ENCODE peak calls at places on chromosomes 6 and 20, in four cellular contexts. One of them, this sample, is unnamed.

GRCh38 chr6:39899540-39900295 is 34.5 kb downstream of the MOCS1 start:
- DNase-seq in left lung: no peak
- DNase-seq in tibial nerve: no peak
- DNase-seq in NCI-H2081 treated with DMSO at 0.1 percent for 48 hours: no peak
- DNase-seq in this sample: no peak

GRCh38 chr20:45034436-45034835 is 66.5 kb downstream of the KCNS1 start:
- DNase-seq in tibial nerve: no peak
- DNase-seq in NCI-H2081 treated with DMSO at 0.1 percent for 48 hours: no peak
- DNase-seq in left lung: no peak
- DNase-seq in this sample: no peak

GRCh38 chr6:156316613-156317012 is 460.6 kb upstream of the ARID1B start:
- DNase-seq in left lung: no peak
- DNase-seq in tibial nerve: no peak
- DNase-seq in NCI-H2081 treated with DMSO at 0.1 percent for 48 hours: no peak
- DNase-seq in this sample: no peak

GRCh38 chr6:129500958-129501381 is 209.0 kb downstream of the ARHGAP18 start:
- DNase-seq in tibial nerve: no peak
- DNase-seq in NCI-H2081 treated with DMSO at 0.1 percent for 48 hours: no peak
- DNase-seq in left lung: no peak
- DNase-seq in this sample: no peak

GRCh38 chr6:35078896-35079295 is 62.2 kb downstream of the TCP11 start:
- DNase-seq in left lung: no peak
- DNase-seq in NCI-H2081 treated with DMSO at 0.1 percent for 48 hours: no peak
- DNase-seq in tibial nerve: no peak
- DNase-seq in this sample: no peak

GRCh38 chr6:14882394-14883073 is 363.3 kb upstream of the JARID2 start:
- DNase-seq in NCI-H2081 treated with DMSO at 0.1 percent for 48 hours: no peak
- DNase-seq in tibial nerve: no peak
- DNase-seq in left lung: no peak
- DNase-seq in this sample: no peak

GRCh38 chr20:62893700-62894099 is 32.1 kb upstream of the TCFL5 start:
- DNase-seq in left lung: no peak
- DNase-seq in tibial nerve: no peak
- DNase-seq in NCI-H2081 treated with DMSO at 0.1 percent for 48 hours: no peak
- DNase-seq in this sample: no peak

GRCh38 chr6:52417675-52418111 is 2.4 kb upstream of the EFHC1 start:
- DNase-seq in NCI-H2081 treated with DMSO at 0.1 percent for 48 hours: no peak
- DNase-seq in tibial nerve: no peak
- DNase-seq in left lung: no peak
- DNase-seq in this sample: no peak

GRCh38 chr20:16615199-16615598 is 42.0 kb upstream of the KIF16B start:
- DNase-seq in NCI-H2081 treated with DMSO at 0.1 percent for 48 hours: no peak
- DNase-seq in left lung: no peak
- DNase-seq in tibial nerve: no peak
- DNase-seq in this sample: no peak

GRCh38 chr20:15708984-15709598 is 864.2 kb downstream of the KIF16B start:
- DNase-seq in tibial nerve: peak
- DNase-seq in left lung: no peak
- DNase-seq in NCI-H2081 treated with DMSO at 0.1 percent for 48 hours: no peak
- DNase-seq in this sample: no peak

GRCh38 chr6:21281366-21281765 is 312.2 kb upstream of the SOX4 start:
- DNase-seq in NCI-H2081 treated with DMSO at 0.1 percent for 48 hours: no peak
- DNase-seq in left lung: no peak
- DNase-seq in tibial nerve: no peak
- DNase-seq in this sample: no peak

GRCh38 chr6:88566746-88567534 is 396.5 kb downstream of the RNGTT start:
- DNase-seq in NCI-H2081 treated with DMSO at 0.1 percent for 48 hours: no peak
- DNase-seq in tibial nerve: no peak
- DNase-seq in left lung: no peak
- DNase-seq in this sample: no peak

GRCh38 chr20:52179331-52180166 is 12.0 kb downstream of the ZFP64 start:
- DNase-seq in left lung: no peak
- DNase-seq in NCI-H2081 treated with DMSO at 0.1 percent for 48 hours: no peak
- DNase-seq in tibial nerve: no peak
- DNase-seq in this sample: no peak

GRCh38 chr6:15572296-15573016 is 90.4 kb downstream of the DTNBP1 start:
- DNase-seq in NCI-H2081 treated with DMSO at 0.1 percent for 48 hours: no peak
- DNase-seq in tibial nerve: no peak
- DNase-seq in left lung: no peak
- DNase-seq in this sample: no peak

GRCh38 chr6:158026054-158026900 is 44.6 kb downstream of the SYNJ2 start:
- DNase-seq in NCI-H2081 treated with DMSO at 0.1 percent for 48 hours: peak
- DNase-seq in left lung: peak
- DNase-seq in tibial nerve: peak
- DNase-seq in this sample: no peak

GRCh38 chr20:11387189-11387754 is 530.4 kb upstream of the BTBD3 start:
- DNase-seq in NCI-H2081 treated with DMSO at 0.1 percent for 48 hours: no peak
- DNase-seq in tibial nerve: no peak
- DNase-seq in left lung: no peak
- DNase-seq in this sample: no peak

GRCh38 chr20:44041001-44041400 is 126.3 kb downstream of the TOX2 start:
- DNase-seq in NCI-H2081 treated with DMSO at 0.1 percent for 48 hours: no peak
- DNase-seq in tibial nerve: no peak
- DNase-seq in left lung: no peak
- DNase-seq in this sample: no peak

GRCh38 chr6:97059473-97059872 is 134.9 kb downstream of the KLHL32 start:
- DNase-seq in left lung: no peak
- DNase-seq in tibial nerve: no peak
- DNase-seq in NCI-H2081 treated with DMSO at 0.1 percent for 48 hours: no peak
- DNase-seq in this sample: no peak

GRCh38 chr6:56368484-56368883 is 121.1 kb upstream of the COL21A1 start:
- DNase-seq in tibial nerve: no peak
- DNase-seq in NCI-H2081 treated with DMSO at 0.1 percent for 48 hours: no peak
- DNase-seq in left lung: no peak
- DNase-seq in this sample: no peak

GRCh38 chr6:3517350-3517749 is 60.5 kb upstream of the SLC22A23 start:
- DNase-seq in tibial nerve: peak
- DNase-seq in NCI-H2081 treated with DMSO at 0.1 percent for 48 hours: no peak
- DNase-seq in left lung: no peak
- DNase-seq in this sample: no peak

GRCh38 chr6:6407061-6407723 is 86.7 kb upstream of the F13A1 start:
- DNase-seq in left lung: no peak
- DNase-seq in NCI-H2081 treated with DMSO at 0.1 percent for 48 hours: no peak
- DNase-seq in tibial nerve: no peak
- DNase-seq in this sample: no peak

GRCh38 chr6:40996591-40997247 is 42.3 kb downstream of the UNC5CL start:
- DNase-seq in tibial nerve: no peak
- DNase-seq in NCI-H2081 treated with DMSO at 0.1 percent for 48 hours: no peak
- DNase-seq in left lung: no peak
- DNase-seq in this sample: no peak

GRCh38 chr6:131597448-131597847 is 24.4 kb downstream of the ARG1 start:
- DNase-seq in tibial nerve: no peak
- DNase-seq in left lung: no peak
- DNase-seq in NCI-H2081 treated with DMSO at 0.1 percent for 48 hours: no peak
- DNase-seq in this sample: no peak

GRCh38 chr6:166341464-166341863 is 881 bp downstream of the SFT2D1 start:
- DNase-seq in left lung: no peak
- DNase-seq in NCI-H2081 treated with DMSO at 0.1 percent for 48 hours: no peak
- DNase-seq in tibial nerve: no peak
- DNase-seq in this sample: no peak

GRCh38 chr20:15512916-15513315 is 1060.3 kb downstream of the KIF16B start:
- DNase-seq in tibial nerve: no peak
- DNase-seq in left lung: no peak
- DNase-seq in NCI-H2081 treated with DMSO at 0.1 percent for 48 hours: no peak
- DNase-seq in this sample: no peak

GRCh38 chr20:25079171-25079570 is 2.8 kb downstream of the VSX1 start:
- DNase-seq in tibial nerve: no peak
- DNase-seq in NCI-H2081 treated with DMSO at 0.1 percent for 48 hours: no peak
- DNase-seq in left lung: no peak
- DNase-seq in this sample: no peak

GRCh38 chr6:29953001-29953436 is 10.7 kb downstream of the HLA-A start:
- DNase-seq in left lung: no peak
- DNase-seq in tibial nerve: no peak
- DNase-seq in NCI-H2081 treated with DMSO at 0.1 percent for 48 hours: no peak
- DNase-seq in this sample: no peak

GRCh38 chr6:36840471-36841461 is 1.5 kb upstream of the CPNE5 start:
- DNase-seq in tibial nerve: no peak
- DNase-seq in NCI-H2081 treated with DMSO at 0.1 percent for 48 hours: no peak
- DNase-seq in left lung: no peak
- DNase-seq in this sample: no peak

GRCh38 chr20:8385247-8385646 is 253.2 kb downstream of the PLCB1 start:
- DNase-seq in tibial nerve: no peak
- DNase-seq in NCI-H2081 treated with DMSO at 0.1 percent for 48 hours: no peak
- DNase-seq in left lung: peak
- DNase-seq in this sample: no peak

GRCh38 chr6:7615611-7616383 is 25.8 kb downstream of the SNRNP48 start:
- DNase-seq in NCI-H2081 treated with DMSO at 0.1 percent for 48 hours: no peak
- DNase-seq in left lung: no peak
- DNase-seq in tibial nerve: peak
- DNase-seq in this sample: no peak

This sample was measured in NCI-H1417 treated with DMSO at 0.1 percent for 48 hours.